ENCODE peak calls at places on chromosomes 16 and 17, in nine cellular contexts. D is substantia nigra, H is ovary, L is iris pigment epithelial cell, G is GM20000, A is A172, T is NAMALWA, I is NCI-H1930, V is posterior cingulate gyrus. P is an unnamed sample.

GRCh38 chr16:24876231-24876630 is 30.5 kb downstream of the SLC5A11 start:
- DNase-seq in D (no peak), A (no peak), G (no peak), I (no peak), T (no peak), V (no peak), H (no peak), L (no peak), P (no peak)

GRCh38 chr17:70855401-70856054 is 686.2 kb downstream of the KCNJ2 start:
- DNase-seq in H (no peak), D (no peak), L (peak; percentile 61), T (no peak), A (no peak), V (no peak), G (no peak), I (peak; percentile 41), P (no peak)

GRCh38 chr17:50426814-50427787 is 1.1 kb downstream of the ACSF2 start:
- DNase-seq in A (peak; percentile 44), D (no peak), I (no peak), G (peak; percentile 73), T (peak; percentile 76), H (peak; percentile 26), L (peak; percentile 39), V (no peak), P (no peak)

GRCh38 chr17:29063992-29064391 is 21.1 kb downstream of the PIPOX start:
- DNase-seq in V (no peak), T (no peak), I (no peak), D (no peak), G (no peak), A (no peak), H (no peak), L (no peak), P (no peak)

GRCh38 chr17:18093616-18094408 is 6.1 kb downstream of the DRG2 start:
- DNase-seq in G (no peak), H (no peak), I (no peak), D (no peak), V (no peak), L (peak; percentile 91), T (peak; percentile 37), A (peak; percentile 56), P (no peak)

GRCh38 chr17:80071116-80071980 is 30.0 kb upstream of the GAA start:
- DNase-seq in D (peak; percentile 48), H (peak; percentile 87), G (no peak), A (peak; percentile 31), V (no peak), T (no peak), L (peak; percentile 33), I (no peak), P (no peak)

GRCh38 chr16:8511464-8511863 is 78.8 kb downstream of the TMEM114 start:
- DNase-seq in V (no peak), D (no peak), H (no peak), L (no peak), I (no peak), G (no peak), A (no peak), T (peak; percentile 63), P (no peak)

GRCh38 chr17:55286681-55287589 is 22.2 kb downstream of the HLF start:
- DNase-seq in L (peak; percentile 75), D (no peak), I (no peak), V (no peak), G (no peak), A (peak; percentile 15), H (peak; percentile 42), T (no peak), P (no peak)

GRCh38 chr17:8048736-8049135 is 9.9 kb downstream of the ALOX15B start:
- DNase-seq in V (no peak), T (no peak), D (no peak), A (no peak), L (no peak), G (no peak), H (no peak), I (no peak), P (no peak)

GRCh38 chr16:62700456-62701280 is 664.4 kb upstream of the CDH8 start:
- DNase-seq in H (no peak), D (no peak), V (no peak), T (no peak), I (no peak), G (no peak), A (no peak), L (no peak), P (no peak)

GRCh38 chr16:67021321-67021720 is 7.6 kb upstream of the CBFB start:
- DNase-seq in L (no peak), V (no peak), I (no peak), D (no peak), A (no peak), G (no peak), H (no peak), T (no peak), P (no peak)

GRCh38 chr17:4534515-4534914 is 20.7 kb downstream of the MYBBP1A start:
- DNase-seq in I (no peak), T (no peak), L (no peak), A (no peak), D (peak; percentile 65), G (no peak), V (no peak), H (no peak), P (no peak)

GRCh38 chr16:65178151-65178550 is 56.3 kb upstream of the CDH11 start:
- DNase-seq in I (no peak), H (no peak), T (no peak), V (no peak), G (no peak), L (peak; percentile 39), A (peak; percentile 44), D (no peak), P (no peak)

GRCh38 chr17:37180371-37180770 is 195.4 kb upstream of the C17orf78 start:
- DNase-seq in A (no peak), V (no peak), I (no peak), L (peak; percentile 35), T (no peak), D (no peak), G (no peak), H (no peak), P (no peak)

GRCh38 chr16:70380205-70380918 is 33.7 kb downstream of the DDX19A start:
- DNase-seq in G (peak; percentile 34), A (peak; percentile 81), H (peak; percentile 59), V (peak; percentile 50), I (no peak), T (peak; percentile 76), D (peak; percentile 52), L (peak; percentile 91), P (no peak)

GRCh38 chr17:79540306-79540705 is 70.5 kb downstream of the RBFOX3 start:
- DNase-seq in A (no peak), L (no peak), V (no peak), H (no peak), I (no peak), D (no peak), G (no peak), T (no peak), P (no peak)

GRCh38 chr16:46814790-46815189 is 16.2 kb downstream of the C16orf87 start:
- DNase-seq in A (no peak), G (no peak), V (no peak), L (no peak), T (no peak), I (no peak), H (no peak), D (no peak), P (no peak)

GRCh38 chr17:9922012-9922848 is 17.2 kb upstream of the RCVRN start:
- DNase-seq in A (no peak), G (no peak), D (no peak), T (no peak), I (no peak), L (no peak), H (no peak), V (no peak), P (no peak)

GRCh38 chr17:21275047-21275578 is 9.4 kb upstream of the MAP2K3 start:
- DNase-seq in H (no peak), L (no peak), D (no peak), A (no peak), T (no peak), V (no peak), G (no peak), I (no peak), P (no peak)

GRCh38 chr16:11016993-11017392 is 72.6 kb downstream of the CLEC16A start:
- DNase-seq in A (peak; percentile 82), D (no peak), G (no peak), L (peak; percentile 81), V (no peak), H (no peak), I (no peak), T (no peak), P (peak; percentile 94)

GRCh38 chr17:79667746-79668145 is 56.9 kb upstream of the RBFOX3 start:
- DNase-seq in G (no peak), D (no peak), A (no peak), H (no peak), I (no peak), T (no peak), V (no peak), L (no peak), P (no peak)

GRCh38 chr17:73342057-73342522 is 30.3 kb upstream of the CDC42EP4 start:
- DNase-seq in T (no peak), H (peak; percentile 88), L (peak; percentile 93), G (no peak), I (no peak), D (peak; percentile 95), A (peak; percentile 96), V (peak; percentile 89), P (no peak)

GRCh38 chr16:87344931-87345631 is 27.9 kb upstream of the C16orf95 start:
- DNase-seq in G (no peak), I (no peak), L (peak; percentile 21), A (no peak), D (no peak), V (no peak), T (no peak), H (no peak), P (no peak)

GRCh38 chr17:11909348-11909747 is 87.9 kb downstream of the ZNF18 start:
- DNase-seq in A (no peak), I (no peak), H (no peak), L (no peak), T (peak; percentile 1), V (no peak), D (no peak), G (no peak), P (no peak)

GRCh38 chr16:54342001-54342776 is 55.6 kb upstream of the IRX3 start:
- DNase-seq in T (no peak), V (no peak), L (no peak), G (no peak), H (no peak), A (no peak), D (no peak), I (no peak), P (no peak)

GRCh38 chr17:10316986-10317834 is 55.6 kb downstream of the MYH13 start:
- DNase-seq in D (no peak), G (peak; percentile 64), H (no peak), I (no peak), A (peak; percentile 59), T (peak; percentile 47), L (peak; percentile 51), V (peak; percentile 21), P (no peak)

GRCh38 chr17:49739662-49740271 is 24.2 kb downstream of the FAM117A start:
- DNase-seq in V (no peak), I (no peak), A (no peak), H (peak; percentile 78), D (no peak), G (peak; percentile 54), L (peak; percentile 89), T (peak; percentile 98), P (peak; percentile 94)

GRCh38 chr17:71436479-71436878 is 684.3 kb upstream of the SOX9 start:
- DNase-seq in G (no peak), I (no peak), H (no peak), L (no peak), D (no peak), V (no peak), A (no peak), T (no peak), P (no peak)

GRCh38 chr17:36147601-36148000 is 28.8 kb downstream of the TBC1D3B start:
- DNase-seq in L (no peak), V (no peak), I (no peak), T (no peak), D (no peak), G (no peak), A (no peak), H (no peak), P (peak; percentile 91)

GRCh38 chr17:40309031-40309937 is at the start of gene RARA:
- DNase-seq in G (peak; percentile 74), T (peak; percentile 50), D (no peak), I (no peak), H (peak; percentile 61), L (peak; percentile 64), A (no peak), V (no peak), P (no peak)

GRCh38 chr17:2503627-2504026 is 8.1 kb downstream of the METTL16 start:
- DNase-seq in L (no peak), G (no peak), I (no peak), D (no peak), T (no peak), V (no peak), A (no peak), H (no peak), P (no peak)